ENCODE peak calls at places on chromosomes 2 and 18, in six cellular contexts. W, R, I, T, Q and X are unnamed samples.

GRCh38 chr2:102359527-102359926 is 3.9 kb downstream of the IL18R1 start:
- DNase-seq in I (no peak), Q (no peak), R (no peak), T (no peak), W (no peak), X (no peak)

GRCh38 chr2:165277295-165277694 is 38.1 kb downstream of the SCN2A start:
- DNase-seq in W (no peak), T (no peak), R (no peak), Q (no peak), I (peak), X (no peak)

GRCh38 chr2:41717883-41718282 is 329.9 kb upstream of the PKDCC start:
- DNase-seq in Q (no peak), R (no peak), T (no peak), W (no peak), I (no peak), X (no peak)

GRCh38 chr2:27901219-27901618 is 10.7 kb downstream of the BABAM2 start:
- DNase-seq in I (no peak), T (no peak), R (no peak), W (no peak), Q (no peak), X (no peak)

GRCh38 chr18:38886235-38886634 is 1320.6 kb upstream of the CELF4 start:
- DNase-seq in W (no peak), Q (no peak), R (no peak), T (no peak), I (no peak), X (no peak)

GRCh38 chr18:48922801-48923730 is 27.7 kb downstream of the SMAD7 start:
- DNase-seq in T (peak), Q (peak), R (no peak), W (no peak), I (peak), X (peak)

GRCh38 chr2:10552220-10552870 is 104.2 kb upstream of the ODC1 start:
- DNase-seq in R (no peak), I (no peak), T (no peak), W (no peak), Q (no peak), X (no peak)

GRCh38 chr18:28095631-28096030 is 81.3 kb downstream of the CDH2 start:
- DNase-seq in R (no peak), W (no peak), T (no peak), Q (no peak), I (no peak), X (no peak)

GRCh38 chr2:109456776-109457175 is 157.0 kb downstream of the SEPTIN10 start:
- DNase-seq in T (no peak), I (no peak), Q (no peak), W (no peak), R (no peak), X (no peak)

GRCh38 chr2:43227830-43228280 is 1.4 kb upstream of the ZFP36L2 start:
- DNase-seq in I (no peak), R (no peak), Q (no peak), W (no peak), T (peak), X (no peak)
- TF ChIP-seq CTCF in I (no peak), R (no peak), Q (no peak), W (no peak), T (peak), X (peak)

GRCh38 chr2:197934926-197935274 is 130.5 kb downstream of the PLCL1 start:
- DNase-seq in T (no peak), W (no peak), R (no peak), Q (no peak), I (no peak), X (no peak)
- TF ChIP-seq CTCF in T (no peak), W (no peak), R (no peak), Q (no peak), I (no peak), X (no peak)

DNA sequence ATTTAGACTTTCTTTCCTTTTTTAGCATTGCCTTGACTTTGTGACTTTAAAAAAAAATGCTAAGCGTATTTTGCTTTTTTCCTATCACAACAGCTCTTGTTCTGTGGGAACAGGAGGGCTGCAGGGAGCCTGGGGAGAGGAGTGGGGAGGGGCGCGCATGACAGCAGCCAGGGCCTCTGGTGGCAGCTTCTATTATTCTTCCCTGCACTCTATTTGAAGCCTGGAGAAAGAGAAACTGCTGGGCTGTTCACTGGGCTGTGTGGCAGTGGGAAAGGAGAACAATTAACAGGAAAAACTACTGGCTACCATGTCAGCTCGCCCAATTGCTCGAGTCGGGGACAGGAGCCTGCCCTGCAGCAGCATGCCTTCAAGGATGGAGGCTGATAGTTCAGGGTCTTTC is 119.0 kb upstream of the ZBTB14 start:
- DNase-seq in R (no peak), Q (no peak), T (no peak), I (no peak), W (no peak), X (no peak)
- TF ChIP-seq CTCF in R (no peak), Q (no peak), T (no peak), I (no peak), W (no peak), X (no peak)

GRCh38 chr18:74604366-74604765 is 6.7 kb downstream of the ZNF407 start:
- DNase-seq in I (no peak), R (no peak), T (no peak), Q (no peak), W (no peak), X (no peak)
- TF ChIP-seq CTCF in I (no peak), R (no peak), T (no peak), Q (no peak), W (no peak), X (no peak)

GRCh38 chr2:158047156-158047611 is 54.5 kb upstream of the UPP2 start:
- DNase-seq in Q (no peak), W (no peak), I (no peak), R (no peak), T (no peak), X (no peak)

GRCh38 chr2:158048327-158048726 is 53.3 kb upstream of the UPP2 start:
- DNase-seq in R (no peak), Q (no peak), I (no peak), W (no peak), T (no peak), X (no peak)

GRCh38 chr2:158042666-158043065 is 59.0 kb upstream of the UPP2 start:
- DNase-seq in R (no peak), I (no peak), Q (no peak), W (peak), T (no peak), X (no peak)

GRCh38 chr2:158043181-158043948 is 58.3 kb upstream of the UPP2 start:
- DNase-seq in Q (no peak), T (peak), R (no peak), I (no peak), W (no peak), X (no peak)

DNA sequence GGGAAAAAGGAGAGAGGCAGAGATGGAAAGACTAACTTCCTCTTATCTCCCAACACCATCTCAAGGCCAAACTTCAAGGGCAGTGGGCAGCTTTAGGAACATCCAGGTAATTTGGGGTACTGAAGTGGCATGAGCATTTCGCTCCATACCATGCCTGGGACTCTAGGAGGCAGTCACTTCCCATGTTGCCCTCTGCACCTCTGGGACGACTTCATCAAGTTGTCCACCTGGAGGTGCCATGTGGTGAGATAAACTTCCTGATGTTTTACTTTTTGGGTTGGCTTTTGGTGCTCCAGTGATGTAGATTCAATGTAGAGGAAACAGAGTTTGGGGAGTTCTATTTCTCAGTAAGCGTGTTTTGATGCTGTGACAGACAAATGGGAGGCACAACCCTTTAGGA is 56.3 kb upstream of the UPP2 start:
- DNase-seq in T (no peak), Q (no peak), W (no peak), I (no peak), R (no peak), X (peak)
- TF ChIP-seq CTCF in T (no peak), Q (no peak), W (no peak), I (no peak), R (no peak), X (peak)

GRCh38 chr2:187296869-187297268 is 151.2 kb downstream of the CALCRL start:
- DNase-seq in Q (no peak), R (no peak), W (no peak), I (no peak), T (no peak), X (no peak)

GRCh38 chr2:187302146-187302545 is 145.9 kb downstream of the CALCRL start:
- DNase-seq in Q (no peak), W (no peak), T (no peak), R (no peak), I (peak), X (no peak)

GRCh38 chr2:187302619-187303018 is 145.4 kb downstream of the CALCRL start:
- DNase-seq in R (no peak), Q (no peak), W (peak), T (no peak), I (peak), X (no peak)

GRCh38 chr2:187297806-187298205 is 150.2 kb downstream of the CALCRL start:
- DNase-seq in R (no peak), Q (no peak), T (no peak), I (no peak), W (no peak), X (no peak)

GRCh38 chr2:187299122-187299906 is 148.7 kb downstream of the CALCRL start:
- DNase-seq in Q (no peak), T (no peak), I (peak), R (no peak), W (no peak), X (no peak)
- TF ChIP-seq CTCF in Q (no peak), T (peak), I (peak), R (peak), W (no peak), X (no peak)

GRCh38 chr2:232315923-232316299 is 62.6 kb upstream of the ALPP start:
- DNase-seq in I (no peak), Q (no peak), W (no peak), R (no peak), T (no peak), X (no peak)

GRCh38 chr2:232319117-232320037 is 59.2 kb upstream of the ALPP start:
- DNase-seq in Q (no peak), T (peak), W (no peak), R (no peak), I (no peak), X (no peak)

GRCh38 chr2:232316382-232317190 is 62.0 kb upstream of the ALPP start:
- DNase-seq in R (no peak), I (no peak), T (no peak), Q (no peak), W (no peak), X (no peak)

GRCh38 chr2:232318175-232318855 is 60.2 kb upstream of the ALPP start:
- DNase-seq in T (no peak), R (no peak), I (no peak), Q (peak), W (no peak), X (no peak)

DNA sequence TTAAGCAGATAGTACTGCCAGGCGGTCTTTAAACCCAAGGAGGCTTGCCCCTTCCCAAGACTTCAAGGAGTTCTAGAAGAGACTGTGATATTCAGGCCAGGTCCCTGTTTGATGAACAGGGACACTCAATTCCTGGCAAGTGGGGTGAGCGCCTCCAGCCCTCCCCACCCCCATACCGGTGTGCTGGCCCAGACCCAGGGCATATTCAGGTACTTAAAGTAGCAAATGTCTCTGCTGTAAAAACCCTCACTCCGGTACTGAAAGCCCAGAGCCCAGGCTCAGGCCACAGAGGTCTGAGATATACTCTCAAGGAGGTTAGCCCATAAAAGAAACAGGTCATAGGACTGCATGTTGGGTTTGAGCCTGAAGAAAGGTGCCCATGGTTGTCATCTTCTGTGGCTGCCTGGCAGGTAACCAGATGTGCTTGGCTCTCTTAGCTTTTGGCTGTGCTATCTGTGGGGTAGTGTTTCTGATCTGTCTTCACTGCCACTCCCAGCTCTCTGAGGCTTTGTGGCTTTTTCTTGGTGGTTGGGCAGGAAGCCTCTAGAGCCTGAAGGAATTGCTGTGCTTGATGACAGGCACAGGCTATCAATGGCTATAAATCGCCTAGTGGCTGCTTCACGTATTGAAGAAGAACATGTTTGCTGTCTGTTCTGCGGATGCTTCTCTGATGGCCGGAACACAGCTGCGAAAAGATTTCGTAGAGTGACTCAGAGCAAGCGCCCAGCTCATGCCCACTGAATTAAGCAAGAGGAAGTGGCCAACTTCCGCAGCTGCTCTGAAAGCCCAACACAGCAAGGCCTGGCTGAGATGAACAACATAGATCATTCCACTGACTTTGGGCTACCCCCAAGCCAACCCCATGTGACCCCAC is 63.3 kb upstream of the ALPP start:
- DNase-seq in W (peak), I (peak), T (peak), Q (peak), R (peak), X (no peak)
- TF ChIP-seq CTCF in W (no peak), I (peak), T (no peak), Q (no peak), R (no peak), X (no peak)